ENCODE peak calls at places on chromosomes 7 and 10, in six cellular contexts. One of them, this sample, is unnamed.
A peak's percentile ranks its signal among the peaks of the same experiment; 100 is the strongest.

GRCh38 chr7:28228386-28228785 is 47.8 kb upstream of the JAZF1 start:
- DNase-seq in astrocyte: no peak
- DNase-seq in brain microvascular endothelial cell: no peak
- DNase-seq in heart left ventricle: no peak
- DNase-seq in prostate gland: no peak
- DNase-seq in NB4: no peak
- DNase-seq in this sample: no peak

GRCh38 chr7:35694161-35694783 is 663 bp downstream of the HERPUD2 start:
- DNase-seq in astrocyte: no peak
- DNase-seq in brain microvascular endothelial cell: peak; percentile 17
- DNase-seq in heart left ventricle: no peak
- DNase-seq in prostate gland: peak; percentile 6
- DNase-seq in NB4: peak; percentile 72
- DNase-seq in this sample: no peak

GRCh38 chr7:95404316-95404715 is 8.1 kb upstream of the PON3 start:
- DNase-seq in astrocyte: no peak
- DNase-seq in brain microvascular endothelial cell: no peak
- DNase-seq in heart left ventricle: no peak
- DNase-seq in prostate gland: no peak
- DNase-seq in NB4: no peak
- DNase-seq in this sample: no peak

GRCh38 chr7:42065942-42066341 is 171.1 kb downstream of the GLI3 start:
- DNase-seq in astrocyte: peak; percentile 87
- DNase-seq in brain microvascular endothelial cell: peak; percentile 45
- DNase-seq in heart left ventricle: no peak
- DNase-seq in prostate gland: no peak
- DNase-seq in NB4: no peak
- DNase-seq in this sample: no peak

GRCh38 chr7:151756076-151756731 is 120.7 kb downstream of the PRKAG2 start:
- DNase-seq in astrocyte: peak; percentile 60
- DNase-seq in brain microvascular endothelial cell: peak; percentile 58
- DNase-seq in heart left ventricle: no peak
- DNase-seq in prostate gland: no peak
- DNase-seq in NB4: peak; percentile 74
- DNase-seq in this sample: peak; percentile 66

GRCh38 chr10:490256-490655 is 199.2 kb downstream of the DIP2C start:
- DNase-seq in astrocyte: no peak
- DNase-seq in brain microvascular endothelial cell: no peak
- DNase-seq in heart left ventricle: no peak
- DNase-seq in prostate gland: no peak
- DNase-seq in NB4: no peak
- DNase-seq in this sample: no peak

GRCh38 chr7:36188266-36188665 is 35.2 kb downstream of the EEPD1 start:
- DNase-seq in astrocyte: no peak
- DNase-seq in brain microvascular endothelial cell: no peak
- DNase-seq in heart left ventricle: no peak
- DNase-seq in prostate gland: no peak
- DNase-seq in NB4: no peak
- DNase-seq in this sample: no peak

GRCh38 chr7:36638586-36639265 is 85.6 kb downstream of the AOAH start:
- DNase-seq in astrocyte: no peak
- DNase-seq in brain microvascular endothelial cell: no peak
- DNase-seq in heart left ventricle: no peak
- DNase-seq in prostate gland: no peak
- DNase-seq in NB4: no peak
- DNase-seq in this sample: peak; percentile 35

GRCh38 chr7:83562289-83562688 is 86.7 kb downstream of the SEMA3E start:
- DNase-seq in astrocyte: no peak
- DNase-seq in brain microvascular endothelial cell: no peak
- DNase-seq in heart left ventricle: no peak
- DNase-seq in prostate gland: no peak
- DNase-seq in NB4: no peak
- DNase-seq in this sample: no peak

GRCh38 chr10:29618341-29619171 is 16.2 kb downstream of the SVIL start:
- DNase-seq in astrocyte: no peak
- DNase-seq in brain microvascular endothelial cell: no peak
- DNase-seq in heart left ventricle: no peak
- DNase-seq in prostate gland: peak; percentile 42
- DNase-seq in NB4: no peak
- DNase-seq in this sample: no peak

GRCh38 chr7:55048221-55048859 is 29.5 kb downstream of the EGFR start:
- DNase-seq in astrocyte: no peak
- DNase-seq in brain microvascular endothelial cell: no peak
- DNase-seq in heart left ventricle: no peak
- DNase-seq in prostate gland: peak; percentile 64
- DNase-seq in NB4: no peak
- DNase-seq in this sample: no peak

GRCh38 chr7:51455948-51456347 is 139.3 kb upstream of the COBL start:
- DNase-seq in astrocyte: no peak
- DNase-seq in brain microvascular endothelial cell: no peak
- DNase-seq in heart left ventricle: no peak
- DNase-seq in prostate gland: no peak
- DNase-seq in NB4: no peak
- DNase-seq in this sample: no peak

GRCh38 chr10:49397036-49397999 is 1.4 kb upstream of the DRGX start:
- DNase-seq in astrocyte: no peak
- DNase-seq in brain microvascular endothelial cell: no peak
- DNase-seq in heart left ventricle: no peak
- DNase-seq in prostate gland: no peak
- DNase-seq in NB4: no peak
- DNase-seq in this sample: no peak

GRCh38 chr7:131108212-131108980 is 219.3 kb upstream of the MKLN1 start:
- DNase-seq in astrocyte: no peak
- DNase-seq in brain microvascular endothelial cell: peak; percentile 15
- DNase-seq in heart left ventricle: peak; percentile 80
- DNase-seq in prostate gland: no peak
- DNase-seq in NB4: peak; percentile 12
- DNase-seq in this sample: no peak

GRCh38 chr10:73263948-73264347 is 11.5 kb upstream of the MRPS16 start:
- DNase-seq in astrocyte: no peak
- DNase-seq in brain microvascular endothelial cell: peak; percentile 11
- DNase-seq in heart left ventricle: no peak
- DNase-seq in prostate gland: no peak
- DNase-seq in NB4: peak; percentile 50
- DNase-seq in this sample: no peak

GRCh38 chr7:151992375-151992774 is 33.1 kb upstream of the GALNT11 start:
- DNase-seq in astrocyte: no peak
- DNase-seq in brain microvascular endothelial cell: peak; percentile 15
- DNase-seq in heart left ventricle: peak; percentile 76
- DNase-seq in prostate gland: peak; percentile 63
- DNase-seq in NB4: peak; percentile 77
- DNase-seq in this sample: peak; percentile 53

GRCh38 chr10:58158806-58159205 is 108.9 kb downstream of the IPMK start:
- DNase-seq in astrocyte: peak; percentile 59
- DNase-seq in brain microvascular endothelial cell: no peak
- DNase-seq in heart left ventricle: no peak
- DNase-seq in prostate gland: no peak
- DNase-seq in NB4: no peak
- DNase-seq in this sample: no peak

GRCh38 chr10:62619409-62619730 is 185.2 kb upstream of the ADO start:
- DNase-seq in astrocyte: peak; percentile 57
- DNase-seq in brain microvascular endothelial cell: no peak
- DNase-seq in heart left ventricle: no peak
- DNase-seq in prostate gland: no peak
- DNase-seq in NB4: peak; percentile 52
- DNase-seq in this sample: no peak

GRCh38 chr10:44157574-44157973 is 227.3 kb downstream of the CXCL12 start:
- DNase-seq in astrocyte: no peak
- DNase-seq in brain microvascular endothelial cell: no peak
- DNase-seq in heart left ventricle: no peak
- DNase-seq in prostate gland: no peak
- DNase-seq in NB4: no peak
- DNase-seq in this sample: no peak

GRCh38 chr7:90834771-90835170 is 238.7 kb downstream of the CDK14 start:
- DNase-seq in astrocyte: peak; percentile 58
- DNase-seq in brain microvascular endothelial cell: no peak
- DNase-seq in heart left ventricle: no peak
- DNase-seq in prostate gland: no peak
- DNase-seq in NB4: no peak
- DNase-seq in this sample: no peak

GRCh38 chr10:7560519-7560918 is 106.2 kb downstream of the ITIH5 start:
- DNase-seq in astrocyte: no peak
- DNase-seq in brain microvascular endothelial cell: no peak
- DNase-seq in heart left ventricle: no peak
- DNase-seq in prostate gland: no peak
- DNase-seq in NB4: no peak
- DNase-seq in this sample: no peak

GRCh38 chr7:90933984-90934383 is 330.2 kb upstream of the FZD1 start:
- DNase-seq in astrocyte: no peak
- DNase-seq in brain microvascular endothelial cell: no peak
- DNase-seq in heart left ventricle: no peak
- DNase-seq in prostate gland: no peak
- DNase-seq in NB4: no peak
- DNase-seq in this sample: no peak

GRCh38 chr7:24795407-24795767 is 38.1 kb upstream of the GSDME start:
- DNase-seq in astrocyte: no peak
- DNase-seq in brain microvascular endothelial cell: no peak
- DNase-seq in heart left ventricle: no peak
- DNase-seq in prostate gland: no peak
- DNase-seq in NB4: no peak
- DNase-seq in this sample: no peak

GRCh38 chr7:138169441-138169851 is 93.2 kb downstream of the AKR1D1 start:
- DNase-seq in astrocyte: peak; percentile 18
- DNase-seq in brain microvascular endothelial cell: no peak
- DNase-seq in heart left ventricle: no peak
- DNase-seq in prostate gland: no peak
- DNase-seq in NB4: no peak
- DNase-seq in this sample: no peak

GRCh38 chr10:97822261-97822687 is 27.4 kb upstream of the GOLGA7B start:
- DNase-seq in astrocyte: no peak
- DNase-seq in brain microvascular endothelial cell: no peak
- DNase-seq in heart left ventricle: no peak
- DNase-seq in prostate gland: no peak
- DNase-seq in NB4: no peak
- DNase-seq in this sample: no peak

GRCh38 chr7:158439035-158439434 is 148.6 kb downstream of the PTPRN2 start:
- DNase-seq in astrocyte: no peak
- DNase-seq in brain microvascular endothelial cell: no peak
- DNase-seq in heart left ventricle: no peak
- DNase-seq in prostate gland: no peak
- DNase-seq in NB4: no peak
- DNase-seq in this sample: no peak

GRCh38 chr7:158444501-158445420 is 142.9 kb downstream of the PTPRN2 start:
- DNase-seq in astrocyte: no peak
- DNase-seq in brain microvascular endothelial cell: no peak
- DNase-seq in heart left ventricle: no peak
- DNase-seq in prostate gland: no peak
- DNase-seq in NB4: no peak
- DNase-seq in this sample: no peak

GRCh38 chr7:158443688-158444483 is 143.7 kb downstream of the PTPRN2 start:
- DNase-seq in astrocyte: no peak
- DNase-seq in brain microvascular endothelial cell: no peak
- DNase-seq in heart left ventricle: no peak
- DNase-seq in prostate gland: no peak
- DNase-seq in NB4: no peak
- DNase-seq in this sample: no peak

GRCh38 chr7:158443014-158443687 is 144.5 kb downstream of the PTPRN2 start:
- DNase-seq in astrocyte: no peak
- DNase-seq in brain microvascular endothelial cell: no peak
- DNase-seq in heart left ventricle: no peak
- DNase-seq in prostate gland: no peak
- DNase-seq in NB4: no peak
- DNase-seq in this sample: no peak

GRCh38 chr7:158442260-158442659 is 145.4 kb downstream of the PTPRN2 start:
- DNase-seq in astrocyte: no peak
- DNase-seq in brain microvascular endothelial cell: no peak
- DNase-seq in heart left ventricle: no peak
- DNase-seq in prostate gland: no peak
- DNase-seq in NB4: peak; percentile 30
- DNase-seq in this sample: no peak
- TF ChIP-seq CTCF in astrocyte: no peak
- TF ChIP-seq CTCF in brain microvascular endothelial cell: peak; percentile 25
- TF ChIP-seq CTCF in heart left ventricle: no peak
- TF ChIP-seq CTCF in prostate gland: peak; percentile 18
- TF ChIP-seq CTCF in NB4: peak; percentile 23
- TF ChIP-seq CTCF in this sample: no peak

GRCh38 chr10:4344544-4344994 is 481.4 kb upstream of the AKR1E2 start:
- DNase-seq in astrocyte: peak; percentile 100
- DNase-seq in brain microvascular endothelial cell: peak; percentile 100
- DNase-seq in heart left ventricle: peak; percentile 65
- DNase-seq in prostate gland: no peak
- DNase-seq in NB4: peak; percentile 2
- DNase-seq in this sample: no peak
- TF ChIP-seq CTCF in astrocyte: peak; percentile 19
- TF ChIP-seq CTCF in brain microvascular endothelial cell: peak; percentile 45
- TF ChIP-seq CTCF in heart left ventricle: no peak
- TF ChIP-seq CTCF in prostate gland: no peak
- TF ChIP-seq CTCF in NB4: no peak
- TF ChIP-seq CTCF in this sample: no peak

DNA sequence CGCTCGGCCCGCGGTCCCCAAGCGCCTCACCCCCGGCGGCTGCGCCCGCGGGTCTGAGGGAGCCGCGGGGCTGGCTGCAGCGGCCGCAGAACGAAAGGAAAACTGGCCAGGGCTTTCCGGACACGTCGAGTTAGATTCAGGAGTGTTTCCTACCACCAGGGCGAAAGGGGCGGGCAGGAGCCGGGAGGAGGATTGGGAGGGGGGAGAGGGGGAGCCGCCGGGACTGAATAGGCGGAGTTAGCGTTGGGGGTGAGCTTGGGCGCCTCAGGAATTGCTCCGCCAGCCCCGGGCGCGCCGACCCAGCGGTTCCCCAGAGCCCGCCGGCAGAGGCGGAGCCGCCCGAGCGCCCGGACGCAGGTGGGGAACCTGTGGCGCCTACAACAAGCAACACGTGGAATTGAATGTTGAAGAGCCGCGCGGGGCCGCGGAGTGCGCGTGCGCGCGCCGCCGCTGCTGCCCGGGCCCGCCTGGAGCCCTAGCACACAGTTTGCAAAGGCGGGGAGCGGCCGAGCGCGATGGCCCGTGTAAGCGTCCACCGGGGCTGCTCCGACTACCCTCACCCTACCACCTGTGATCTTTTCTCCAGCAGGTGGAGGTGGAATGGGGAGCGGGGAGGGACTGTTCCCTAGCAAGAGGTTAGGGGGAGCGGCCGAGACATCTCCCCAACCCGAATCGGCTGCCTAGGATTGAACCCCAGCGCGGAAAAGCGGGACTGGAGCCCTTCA is at the start of gene CADPS2:
- DNase-seq in astrocyte: peak; percentile 79
- DNase-seq in brain microvascular endothelial cell: peak; percentile 89
- DNase-seq in heart left ventricle: peak; percentile 90
- DNase-seq in prostate gland: peak; percentile 87
- DNase-seq in NB4: no peak
- DNase-seq in this sample: no peak
- TF ChIP-seq CTCF in astrocyte: no peak
- TF ChIP-seq CTCF in brain microvascular endothelial cell: peak; percentile 54
- TF ChIP-seq CTCF in heart left ventricle: peak; percentile 37
- TF ChIP-seq CTCF in prostate gland: peak; percentile 70
- TF ChIP-seq CTCF in NB4: no peak
- TF ChIP-seq CTCF in this sample: no peak

DNA sequence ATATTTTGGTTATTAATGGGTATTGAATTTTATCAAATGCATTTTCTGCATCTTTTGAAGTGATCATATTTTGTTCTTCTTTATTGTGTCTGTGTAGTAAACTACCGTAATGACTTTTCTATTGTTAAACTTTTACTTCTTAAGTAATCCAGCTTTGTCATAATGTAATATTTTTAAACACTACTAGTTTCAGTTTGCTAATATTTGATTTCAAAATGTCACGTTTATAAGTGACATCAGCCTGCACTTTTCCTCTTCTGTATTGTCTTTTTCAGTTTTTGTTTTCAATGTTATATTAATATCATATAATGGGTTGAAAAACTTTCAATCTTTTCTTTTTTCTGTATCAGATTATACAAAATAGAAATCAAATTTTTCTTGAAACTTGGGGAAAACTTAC is 71.6 kb upstream of the ANKRD1 start:
- DNase-seq in astrocyte: no peak
- DNase-seq in brain microvascular endothelial cell: no peak
- DNase-seq in heart left ventricle: no peak
- DNase-seq in prostate gland: no peak
- DNase-seq in NB4: no peak
- DNase-seq in this sample: no peak
- TF ChIP-seq CTCF in astrocyte: no peak
- TF ChIP-seq CTCF in brain microvascular endothelial cell: no peak
- TF ChIP-seq CTCF in heart left ventricle: no peak
- TF ChIP-seq CTCF in prostate gland: no peak
- TF ChIP-seq CTCF in NB4: no peak
- TF ChIP-seq CTCF in this sample: no peak